ENCODE peak calls at places on chromosomes 7 and 10, in seven cellular contexts. One of them, this sample, is unnamed.
A peak's percentile ranks its signal among the peaks of the same experiment; 100 is the strongest.

GRCh38 chr10:102375250-102375649 is 20.3 kb upstream of the NFKB2 start:
- DNase-seq in endodermal cell: peak; percentile 77
- DNase-seq in GM23338: peak; percentile 73
- DNase-seq in adrenal gland: no peak
- DNase-seq in upper lobe of right lung: no peak
- DNase-seq in dorsolateral prefrontal cortex: no peak
- DNase-seq in right lobe of liver: no peak
- DNase-seq in this sample: no peak

GRCh38 chr10:102918817-102919236 is 733 bp downstream of the CNNM2 start:
- DNase-seq in endodermal cell: peak; percentile 73
- DNase-seq in GM23338: peak; percentile 45
- DNase-seq in adrenal gland: no peak
- DNase-seq in upper lobe of right lung: peak; percentile 66
- DNase-seq in dorsolateral prefrontal cortex: no peak
- DNase-seq in right lobe of liver: peak; percentile 47
- DNase-seq in this sample: no peak

GRCh38 chr10:12980713-12981306 is 20.7 kb downstream of the CCDC3 start:
- DNase-seq in endodermal cell: no peak
- DNase-seq in GM23338: no peak
- DNase-seq in adrenal gland: no peak
- DNase-seq in upper lobe of right lung: no peak
- DNase-seq in dorsolateral prefrontal cortex: no peak
- DNase-seq in right lobe of liver: no peak
- DNase-seq in this sample: peak; percentile 31

GRCh38 chr7:91265693-91266066 is 1.4 kb downstream of the FZD1 start:
- DNase-seq in endodermal cell: peak; percentile 72
- DNase-seq in GM23338: peak; percentile 36
- DNase-seq in adrenal gland: no peak
- DNase-seq in upper lobe of right lung: peak; percentile 73
- DNase-seq in dorsolateral prefrontal cortex: no peak
- DNase-seq in right lobe of liver: no peak
- DNase-seq in this sample: no peak

GRCh38 chr7:104926189-104926904 is 87.7 kb upstream of the KMT2E start:
- DNase-seq in endodermal cell: no peak
- DNase-seq in GM23338: no peak
- DNase-seq in adrenal gland: no peak
- DNase-seq in upper lobe of right lung: no peak
- DNase-seq in dorsolateral prefrontal cortex: no peak
- DNase-seq in right lobe of liver: no peak
- DNase-seq in this sample: no peak

GRCh38 chr10:60237977-60238376 is 151.7 kb downstream of the ANK3 start:
- DNase-seq in endodermal cell: no peak
- DNase-seq in GM23338: no peak
- DNase-seq in adrenal gland: no peak
- DNase-seq in upper lobe of right lung: no peak
- DNase-seq in dorsolateral prefrontal cortex: no peak
- DNase-seq in right lobe of liver: no peak
- DNase-seq in this sample: no peak

GRCh38 chr7:151503902-151504714 is 15.6 kb downstream of the RHEB start:
- DNase-seq in endodermal cell: no peak
- DNase-seq in GM23338: no peak
- DNase-seq in adrenal gland: peak; percentile 80
- DNase-seq in upper lobe of right lung: no peak
- DNase-seq in dorsolateral prefrontal cortex: no peak
- DNase-seq in right lobe of liver: peak; percentile 78
- DNase-seq in this sample: no peak

GRCh38 chr7:1409555-1409954 is 49.7 kb downstream of the MICALL2 start:
- DNase-seq in endodermal cell: no peak
- DNase-seq in GM23338: no peak
- DNase-seq in adrenal gland: no peak
- DNase-seq in upper lobe of right lung: no peak
- DNase-seq in dorsolateral prefrontal cortex: no peak
- DNase-seq in right lobe of liver: no peak
- DNase-seq in this sample: no peak

GRCh38 chr7:138992052-138992531 is 10.9 kb upstream of the KIAA1549 start:
- DNase-seq in endodermal cell: no peak
- DNase-seq in GM23338: no peak
- DNase-seq in adrenal gland: no peak
- DNase-seq in upper lobe of right lung: no peak
- DNase-seq in dorsolateral prefrontal cortex: no peak
- DNase-seq in right lobe of liver: no peak
- DNase-seq in this sample: no peak

GRCh38 chr7:12749746-12750145 is 62.3 kb downstream of the ARL4A start:
- DNase-seq in endodermal cell: peak; percentile 48
- DNase-seq in GM23338: no peak
- DNase-seq in adrenal gland: no peak
- DNase-seq in upper lobe of right lung: no peak
- DNase-seq in dorsolateral prefrontal cortex: no peak
- DNase-seq in right lobe of liver: no peak
- DNase-seq in this sample: no peak

GRCh38 chr7:106039486-106040060 is 72.5 kb downstream of the SYPL1 start:
- DNase-seq in endodermal cell: peak; percentile 79
- DNase-seq in GM23338: peak; percentile 74
- DNase-seq in adrenal gland: no peak
- DNase-seq in upper lobe of right lung: no peak
- DNase-seq in dorsolateral prefrontal cortex: no peak
- DNase-seq in right lobe of liver: no peak
- DNase-seq in this sample: no peak

GRCh38 chr7:127988743-127989142 is 42.5 kb downstream of the LRRC4 start:
- DNase-seq in endodermal cell: no peak
- DNase-seq in GM23338: no peak
- DNase-seq in adrenal gland: no peak
- DNase-seq in upper lobe of right lung: no peak
- DNase-seq in dorsolateral prefrontal cortex: no peak
- DNase-seq in right lobe of liver: no peak
- DNase-seq in this sample: no peak

GRCh38 chr7:16028103-16028502 is 341.6 kb upstream of the MEOX2 start:
- DNase-seq in endodermal cell: no peak
- DNase-seq in GM23338: peak; percentile 11
- DNase-seq in adrenal gland: no peak
- DNase-seq in upper lobe of right lung: no peak
- DNase-seq in dorsolateral prefrontal cortex: no peak
- DNase-seq in right lobe of liver: no peak
- DNase-seq in this sample: no peak

GRCh38 chr7:101866328-101866727 is 48.9 kb downstream of the CUX1 start:
- DNase-seq in endodermal cell: no peak
- DNase-seq in GM23338: no peak
- DNase-seq in adrenal gland: no peak
- DNase-seq in upper lobe of right lung: no peak
- DNase-seq in dorsolateral prefrontal cortex: no peak
- DNase-seq in right lobe of liver: no peak
- DNase-seq in this sample: no peak

GRCh38 chr10:3172081-3172445 is 519 bp downstream of the PITRM1 start:
- DNase-seq in endodermal cell: no peak
- DNase-seq in GM23338: peak; percentile 15
- DNase-seq in adrenal gland: peak; percentile 39
- DNase-seq in upper lobe of right lung: peak; percentile 69
- DNase-seq in dorsolateral prefrontal cortex: no peak
- DNase-seq in right lobe of liver: no peak
- DNase-seq in this sample: no peak

DNA sequence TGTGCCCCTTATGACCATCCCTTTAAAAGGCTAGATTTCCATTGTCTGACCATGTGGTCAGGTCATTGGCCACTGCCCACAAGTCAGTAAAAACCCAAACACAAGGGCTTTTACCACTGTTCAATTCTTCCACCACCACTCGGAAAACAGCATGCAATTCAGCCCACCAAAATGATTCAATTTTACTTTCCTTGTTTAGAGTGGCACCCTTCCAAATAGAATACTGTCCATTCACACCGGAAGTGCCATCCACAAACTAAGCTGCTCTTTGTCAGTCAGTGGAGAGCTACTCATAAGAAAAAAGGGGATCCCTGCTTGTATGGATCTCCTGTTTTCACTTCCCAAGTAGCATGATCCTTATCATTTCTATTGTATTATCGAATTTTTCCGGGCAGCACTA is 350.7 kb upstream of the MBL2 start:
- DNase-seq in endodermal cell: no peak
- DNase-seq in GM23338: no peak
- DNase-seq in adrenal gland: no peak
- DNase-seq in upper lobe of right lung: no peak
- DNase-seq in dorsolateral prefrontal cortex: no peak
- DNase-seq in right lobe of liver: no peak
- DNase-seq in this sample: no peak
- H3K4me3 ChIP-seq in endodermal cell: no peak overlapping the region
- H3K4me3 ChIP-seq in GM23338: no peak overlapping the region
- H3K4me3 ChIP-seq in adrenal gland: no peak overlapping the region
- H3K4me3 ChIP-seq in upper lobe of right lung: no peak overlapping the region
- H3K4me3 ChIP-seq in dorsolateral prefrontal cortex: no peak overlapping the region
- H3K4me3 ChIP-seq in right lobe of liver: no peak overlapping the region
- H3K4me3 ChIP-seq in this sample: no peak overlapping the region

GRCh38 chr7:158570449-158571170 is 17.0 kb downstream of the PTPRN2 start:
- DNase-seq in endodermal cell: no peak
- DNase-seq in GM23338: no peak
- DNase-seq in adrenal gland: no peak
- DNase-seq in upper lobe of right lung: no peak
- DNase-seq in dorsolateral prefrontal cortex: no peak
- DNase-seq in right lobe of liver: no peak
- DNase-seq in this sample: no peak

GRCh38 chr7:158573310-158573709 is 14.3 kb downstream of the PTPRN2 start:
- DNase-seq in endodermal cell: no peak
- DNase-seq in GM23338: no peak
- DNase-seq in adrenal gland: no peak
- DNase-seq in upper lobe of right lung: no peak
- DNase-seq in dorsolateral prefrontal cortex: no peak
- DNase-seq in right lobe of liver: no peak
- DNase-seq in this sample: no peak

GRCh38 chr7:158572000-158572828 is 15.4 kb downstream of the PTPRN2 start:
- DNase-seq in endodermal cell: peak; percentile 72
- DNase-seq in GM23338: peak; percentile 34
- DNase-seq in adrenal gland: peak; percentile 34
- DNase-seq in upper lobe of right lung: no peak
- DNase-seq in dorsolateral prefrontal cortex: no peak
- DNase-seq in right lobe of liver: no peak
- DNase-seq in this sample: no peak

GRCh38 chr7:158576050-158576762 is 11.4 kb downstream of the PTPRN2 start:
- DNase-seq in endodermal cell: no peak
- DNase-seq in GM23338: no peak
- DNase-seq in adrenal gland: no peak
- DNase-seq in upper lobe of right lung: no peak
- DNase-seq in dorsolateral prefrontal cortex: no peak
- DNase-seq in right lobe of liver: no peak
- DNase-seq in this sample: no peak

DNA sequence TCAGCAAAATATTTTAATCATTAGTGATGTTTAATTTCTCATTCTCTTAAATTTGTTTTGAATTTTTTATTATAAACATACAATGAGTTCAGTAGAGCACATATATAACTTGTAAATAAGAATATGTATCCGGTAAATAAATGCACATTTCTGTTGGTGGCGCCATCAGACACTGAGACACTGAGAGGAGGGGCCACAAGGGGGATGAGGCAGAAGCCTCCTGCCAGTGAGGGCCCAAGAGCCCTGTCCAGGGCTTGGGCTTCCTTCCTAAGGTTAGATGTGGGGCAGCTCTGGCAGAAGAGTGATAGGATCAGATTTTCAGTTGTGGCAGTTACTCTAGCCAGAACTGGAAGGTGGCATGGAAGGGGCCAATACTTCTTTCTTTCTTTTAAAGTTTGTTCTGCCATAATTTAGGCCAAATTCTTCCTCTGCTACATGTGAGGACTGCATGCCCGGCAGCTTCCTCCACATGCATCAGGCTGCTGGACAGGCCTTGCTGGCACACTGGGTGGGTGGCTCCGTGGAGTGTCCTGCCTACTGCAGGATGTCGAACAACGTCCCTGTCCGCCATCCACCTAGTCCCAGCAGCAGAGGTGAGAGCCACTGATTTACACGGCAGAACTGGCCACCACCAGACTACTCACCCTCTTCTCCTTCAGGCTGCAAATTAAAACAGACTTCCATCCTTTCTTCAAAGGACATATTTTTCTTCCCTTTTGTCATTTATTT is 13.2 kb downstream of the PTPRN2 start:
- DNase-seq in endodermal cell: no peak
- DNase-seq in GM23338: no peak
- DNase-seq in adrenal gland: no peak
- DNase-seq in upper lobe of right lung: no peak
- DNase-seq in dorsolateral prefrontal cortex: no peak
- DNase-seq in right lobe of liver: no peak
- DNase-seq in this sample: no peak
- H3K27me3 ChIP-seq in endodermal cell: no peaks in the 10 kb centered on the region
- H3K27me3 ChIP-seq in GM23338: peaks cover 16% of the 10 kb centered on the region
- H3K27me3 ChIP-seq in adrenal gland: peaks cover 8% of the 10 kb centered on the region
- H3K27me3 ChIP-seq in upper lobe of right lung: peaks cover 15% of the 10 kb centered on the region
- H3K27me3 ChIP-seq in dorsolateral prefrontal cortex: peaks cover 5% of the 10 kb centered on the region
- H3K27me3 ChIP-seq in right lobe of liver: no peaks in the 10 kb centered on the region
- H3K27me3 ChIP-seq in this sample: peaks cover 22% of the 10 kb centered on the region

GRCh38 chr10:36114141-36114540 is 472.0 kb upstream of the FZD8 start:
- DNase-seq in endodermal cell: no peak
- DNase-seq in GM23338: no peak
- DNase-seq in adrenal gland: no peak
- DNase-seq in upper lobe of right lung: no peak
- DNase-seq in dorsolateral prefrontal cortex: no peak
- DNase-seq in right lobe of liver: no peak
- DNase-seq in this sample: no peak

GRCh38 chr10:36118289-36118688 is 476.2 kb upstream of the FZD8 start:
- DNase-seq in endodermal cell: no peak
- DNase-seq in GM23338: no peak
- DNase-seq in adrenal gland: no peak
- DNase-seq in upper lobe of right lung: no peak
- DNase-seq in dorsolateral prefrontal cortex: no peak
- DNase-seq in right lobe of liver: no peak
- DNase-seq in this sample: no peak

GRCh38 chr10:36115364-36115763 is 473.3 kb upstream of the FZD8 start:
- DNase-seq in endodermal cell: no peak
- DNase-seq in GM23338: no peak
- DNase-seq in adrenal gland: no peak
- DNase-seq in upper lobe of right lung: no peak
- DNase-seq in dorsolateral prefrontal cortex: no peak
- DNase-seq in right lobe of liver: no peak
- DNase-seq in this sample: no peak

GRCh38 chr10:36114913-36115312 is 472.8 kb upstream of the FZD8 start:
- DNase-seq in endodermal cell: no peak
- DNase-seq in GM23338: no peak
- DNase-seq in adrenal gland: no peak
- DNase-seq in upper lobe of right lung: no peak
- DNase-seq in dorsolateral prefrontal cortex: no peak
- DNase-seq in right lobe of liver: no peak
- DNase-seq in this sample: no peak

GRCh38 chr10:36116751-36117150 is 474.7 kb upstream of the FZD8 start:
- DNase-seq in endodermal cell: no peak
- DNase-seq in GM23338: no peak
- DNase-seq in adrenal gland: no peak
- DNase-seq in upper lobe of right lung: no peak
- DNase-seq in dorsolateral prefrontal cortex: no peak
- DNase-seq in right lobe of liver: no peak
- DNase-seq in this sample: no peak
- H3K4me3 ChIP-seq in endodermal cell: peak overlapping the region; percentile 36
- H3K4me3 ChIP-seq in GM23338: no peak overlapping the region
- H3K4me3 ChIP-seq in adrenal gland: no peak overlapping the region
- H3K4me3 ChIP-seq in upper lobe of right lung: no peak overlapping the region
- H3K4me3 ChIP-seq in dorsolateral prefrontal cortex: no peak overlapping the region
- H3K4me3 ChIP-seq in right lobe of liver: no peak overlapping the region
- H3K4me3 ChIP-seq in this sample: no peak overlapping the region

DNA sequence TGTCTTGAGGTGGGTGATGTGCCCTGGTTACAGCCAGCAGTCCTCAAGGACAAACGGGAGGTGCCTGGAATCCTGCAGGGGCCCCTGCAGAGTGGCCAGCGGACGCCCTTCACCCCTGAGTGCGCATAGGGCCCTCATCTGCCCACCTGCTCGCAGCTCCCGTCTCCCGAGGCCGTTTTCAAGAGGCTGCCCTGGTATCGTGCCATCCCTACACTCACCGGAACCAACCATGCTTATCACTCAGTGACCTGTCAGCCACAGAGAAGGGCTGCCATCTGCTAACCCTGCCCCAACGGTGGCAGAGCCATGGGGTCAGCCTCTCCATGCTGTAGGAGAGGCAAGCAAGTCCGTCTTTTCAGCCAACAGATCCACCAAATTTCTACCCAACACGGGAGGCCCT is 122.0 kb downstream of the FAM53B start:
- DNase-seq in endodermal cell: no peak
- DNase-seq in GM23338: no peak
- DNase-seq in adrenal gland: no peak
- DNase-seq in upper lobe of right lung: no peak
- DNase-seq in dorsolateral prefrontal cortex: no peak
- DNase-seq in right lobe of liver: no peak
- DNase-seq in this sample: no peak
- H3K27me3 ChIP-seq in endodermal cell: no peaks in the 10 kb centered on the region
- H3K27me3 ChIP-seq in GM23338: no peaks in the 10 kb centered on the region
- H3K27me3 ChIP-seq in adrenal gland: no peaks in the 10 kb centered on the region
- H3K27me3 ChIP-seq in upper lobe of right lung: no peaks in the 10 kb centered on the region
- H3K27me3 ChIP-seq in dorsolateral prefrontal cortex: no peaks in the 10 kb centered on the region
- H3K27me3 ChIP-seq in right lobe of liver: no peaks in the 10 kb centered on the region
- H3K27me3 ChIP-seq in this sample: no peaks in the 10 kb centered on the region

This sample was measured in suprapubic skin.